ENCODE peak calls at places on chromosomes 4 and X, in four cellular contexts. Z is PC-3, J is H7, H is brain microvascular endothelial cell. T is an unnamed sample.

GRCh38 chr4:99998062-99998880 is 48.2 kb upstream of the H2AZ1 start:
- DNase-seq in Z (peak; percentile 59), J (peak; percentile 13), H (peak; percentile 40), T (peak; percentile 83)

GRCh38 chr4:141390527-141391046 is 169.9 kb downstream of the ZNF330 start:
- DNase-seq in Z (no peak), J (no peak), H (no peak), T (no peak)

GRCh38 chrX:41722816-41723215 is 1.2 kb upstream of the GPR82 start:
- DNase-seq in Z (no peak), J (no peak), H (peak; percentile 12), T (peak; percentile 4)

GRCh38 chrX:25941087-25941486 is 197.1 kb upstream of the MAGEB18 start:
- DNase-seq in Z (peak; percentile 26), J (no peak), H (no peak), T (peak; percentile 86)

GRCh38 chr4:186946682-186947294 is 223.1 kb upstream of the FAT1 start:
- DNase-seq in Z (peak; percentile 81), J (peak; percentile 71), H (peak; percentile 40), T (peak; percentile 38)

GRCh38 chr4:3343358-3343757 is 50.5 kb downstream of the RGS12 start:
- DNase-seq in Z (no peak), J (no peak), H (no peak), T (no peak)

GRCh38 chr4:144374065-144374464 is 233.5 kb upstream of the GYPA start:
- DNase-seq in Z (no peak), J (no peak), H (no peak), T (peak; percentile 5)

GRCh38 chr4:8217871-8218270 is 18.8 kb downstream of the SH3TC1 start:
- DNase-seq in Z (no peak), J (no peak), H (no peak), T (no peak)

GRCh38 chrX:79140731-79141130 is 3.8 kb upstream of the GPR174 start:
- DNase-seq in Z (peak; percentile 6), J (no peak), H (no peak), T (no peak)

GRCh38 chrX:23292979-23293651 is 41.5 kb upstream of the PTCHD1 start:
- DNase-seq in Z (peak; percentile 49), J (no peak), H (no peak), T (peak; percentile 5)

GRCh38 chr4:87044511-87045369 is 109.9 kb downstream of the AFF1 start:
- DNase-seq in Z (no peak), J (peak; percentile 35), H (no peak), T (peak; percentile 29)

GRCh38 chr4:60575336-60575735 is 624.8 kb upstream of the ADGRL3 start:
- DNase-seq in Z (no peak), J (no peak), H (no peak), T (no peak)

GRCh38 chr4:165331316-165331715 is 3.8 kb downstream of the MSMO1 start:
- DNase-seq in Z (no peak), J (no peak), H (no peak), T (peak; percentile 28)

GRCh38 chr4:104930298-104930697 is 216.4 kb upstream of the TET2 start:
- DNase-seq in Z (no peak), J (no peak), H (no peak), T (no peak)

GRCh38 chrX:110250847-110251246 is 67.0 kb downstream of the AMMECR1 start:
- DNase-seq in Z (no peak), J (no peak), H (no peak), T (no peak)

GRCh38 chr4:38804654-38805295 is at the start of gene TLR1:
- DNase-seq in Z (peak; percentile 65), J (no peak), H (peak; percentile 14), T (peak; percentile 68)

GRCh38 chrX:136880003-136880451 is 498 bp downstream of the RBMX start:
- DNase-seq in Z (no peak), J (peak; percentile 48), H (no peak), T (no peak)

GRCh38 chrX:149131780-149132179 is 373.3 kb downstream of the IDS start:
- DNase-seq in Z (no peak), J (no peak), H (peak; percentile 5), T (peak; percentile 76)

GRCh38 chr4:19241845-19242244 is 1009.9 kb upstream of the SLIT2 start:
- DNase-seq in Z (no peak), J (no peak), H (no peak), T (no peak)

GRCh38 chr4:148951346-148951745 is 509.1 kb upstream of the NR3C2 start:
- DNase-seq in Z (peak; percentile 27), J (no peak), H (peak; percentile 5), T (peak; percentile 50)

GRCh38 chr4:10879411-10880110 is 195.0 kb upstream of the CLNK start:
- DNase-seq in Z (peak; percentile 32), J (no peak), H (peak; percentile 62), T (peak; percentile 50)

GRCh38 chr4:81799371-81799770 is 327.7 kb upstream of the RASGEF1B start:
- DNase-seq in Z (no peak), J (no peak), H (no peak), T (no peak)
- H3K4me3 ChIP-seq in Z (no peak overlapping the region), J (no peak overlapping the region), H (no peak overlapping the region), T (no peak overlapping the region)

GRCh38 chrX:1491851-1492349 is 39.2 kb upstream of the ASMTL start:
- DNase-seq in Z (peak; percentile 22), J (peak; percentile 86), H (peak; percentile 12), T (no peak)

GRCh38 chrX:1492421-1493012 is 39.8 kb upstream of the ASMTL start:
- DNase-seq in Z (no peak), J (no peak), H (no peak), T (no peak)

GRCh38 chrX:1493317-1493856 is 40.7 kb upstream of the ASMTL start:
- DNase-seq in Z (no peak), J (no peak), H (no peak), T (no peak)

GRCh38 chrX:1493877-1494510 is 41.3 kb upstream of the ASMTL start:
- DNase-seq in Z (no peak), J (peak; percentile 54), H (no peak), T (no peak)

GRCh38 chrX:1496076-1496475 is 40.9 kb downstream of the P2RY8 start:
- DNase-seq in Z (no peak), J (no peak), H (no peak), T (no peak)
- H3K4me3 ChIP-seq in Z (no peak overlapping the region), J (no peak overlapping the region), H (no peak overlapping the region), T (no peak overlapping the region)

GRCh38 chrX:38807873-38808272 is 6.6 kb downstream of the MID1IP1 start:
- DNase-seq in Z (no peak), J (no peak), H (no peak), T (no peak)

GRCh38 chrX:38805294-38806053 is 4.2 kb downstream of the MID1IP1 start:
- DNase-seq in Z (peak; percentile 67), J (peak; percentile 62), H (no peak), T (peak; percentile 60)

GRCh38 chrX:38806875-38807601 is 5.8 kb downstream of the MID1IP1 start:
- DNase-seq in Z (no peak), J (no peak), H (no peak), T (no peak)

GRCh38 chrX:38804481-38805293 is 3.4 kb downstream of the MID1IP1 start:
- DNase-seq in Z (peak; percentile 28), J (peak; percentile 39), H (no peak), T (no peak)

DNA sequence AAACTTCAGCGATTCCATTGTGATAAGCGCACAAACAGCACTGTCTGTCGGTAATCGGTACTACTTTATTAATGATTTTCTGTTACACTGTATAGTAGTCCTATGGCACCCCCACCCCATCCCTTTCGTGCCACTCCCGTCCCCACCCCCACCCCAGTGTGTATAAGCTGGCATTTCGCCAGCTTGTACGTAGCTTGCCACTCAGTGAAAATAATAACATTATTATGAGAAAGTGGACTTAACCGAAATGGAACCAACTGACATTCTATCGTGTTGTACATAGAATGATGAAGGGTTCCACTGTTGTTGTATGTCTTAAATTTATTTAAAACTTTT is 4.8 kb downstream of the MID1IP1 start:
- DNase-seq in Z (no peak), J (no peak), H (no peak), T (no peak)
- H3K4me3 ChIP-seq in Z (peak overlapping the region; percentile 96), J (peak overlapping the region; percentile 91), H (peak overlapping the region; percentile 73), T (peak overlapping the region; percentile 68)

GRCh38 chr4:26864904-26865303 is 4.3 kb downstream of the STIM2 start:
- DNase-seq in Z (no peak), J (no peak), H (no peak), T (no peak)
- H3K4me3 ChIP-seq in Z (no peak overlapping the region), J (no peak overlapping the region), H (no peak overlapping the region), T (no peak overlapping the region)

DNA sequence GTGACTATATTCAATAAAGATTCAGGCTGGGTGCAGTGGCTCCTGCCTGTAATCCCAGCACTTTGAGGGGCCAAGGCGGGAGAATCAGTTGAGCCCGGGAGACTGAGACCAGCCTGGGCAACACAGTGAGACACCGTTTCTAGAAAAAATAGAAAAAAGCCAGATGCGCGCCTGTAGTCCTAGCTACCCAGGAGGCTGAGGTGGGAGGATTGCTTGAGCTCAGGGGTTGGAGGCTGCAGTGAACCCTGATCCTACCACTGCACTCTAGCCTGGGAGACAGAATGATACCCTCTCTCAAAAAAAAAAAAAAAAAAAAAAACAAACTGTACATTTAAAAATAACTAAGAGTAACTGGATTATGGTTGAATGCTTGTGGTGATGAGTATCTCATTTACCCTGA is 1.1 kb downstream of the NUDT6 start:
- DNase-seq in Z (no peak), J (no peak), H (no peak), T (no peak)
- H3K4me3 ChIP-seq in Z (peak overlapping the region; percentile 97), J (peak overlapping the region; percentile 88), H (peak overlapping the region; percentile 85), T (no peak overlapping the region)

GRCh38 chrX:72620550-72621145 is 48.0 kb upstream of the HDAC8 start:
- DNase-seq in Z (peak; percentile 96), J (no peak), H (peak; percentile 90), T (peak; percentile 89)
- H3K4me3 ChIP-seq in Z (peak overlapping the region; percentile 54), J (no peak overlapping the region), H (peak overlapping the region; percentile 25), T (no peak overlapping the region)